ENCODE peak calls at places on chromosomes 12 and 14, in eight cellular contexts. B is AG04450; E is sigmoid colon; Q is CD4-positive, CD25-positive, alpha-beta regulatory T cell; T is Peyer's patch; J is heart left ventricle; A is RWPE2; I is GM06990. G is an unnamed sample. For H3K27me3, the result is how much of the 10 kb centered on the place peaks cover.

GRCh38 chr12:53299101-53299453 is 418 bp upstream of the MYG1 start:
- DNase-seq in I (no peak), B (no peak), J (no peak), Q (no peak), T (no peak), A (no peak), E (no peak), G (peak)

GRCh38 chr12:27524839-27525238 is 833 bp downstream of the PPFIBP1 start:
- DNase-seq in I (no peak), A (no peak), B (no peak), J (no peak), E (no peak), T (peak), Q (no peak), G (no peak)

GRCh38 chr12:100266163-100266801 is 597 bp downstream of the DEPDC4 start:
- DNase-seq in E (no peak), B (no peak), A (no peak), I (no peak), Q (no peak), J (no peak), T (no peak), G (no peak)

GRCh38 chr12:2347137-2347843 is 294.5 kb downstream of the CACNA1C start:
- DNase-seq in I (no peak), E (no peak), B (no peak), J (no peak), T (no peak), Q (no peak), A (no peak), G (no peak)

GRCh38 chr12:89634508-89634907 is 74.1 kb downstream of the ATP2B1 start:
- DNase-seq in T (no peak), B (no peak), J (no peak), Q (no peak), E (no peak), I (no peak), A (no peak), G (no peak)

GRCh38 chr14:49621114-49621881 is 699 bp downstream of the MGAT2 start:
- DNase-seq in I (peak), E (peak), T (peak), Q (peak), J (peak), A (peak), B (no peak), G (peak)

GRCh38 chr14:77002889-77003288 is 25.6 kb downstream of the IRF2BPL start:
- DNase-seq in T (no peak), I (no peak), E (no peak), B (no peak), A (no peak), J (no peak), Q (no peak), G (no peak)

GRCh38 chr14:101965796-101966718 is 1.7 kb downstream of the DYNC1H1 start:
- DNase-seq in I (no peak), E (no peak), T (no peak), A (no peak), J (no peak), B (no peak), Q (no peak), G (no peak)

GRCh38 chr12:15837141-15837781 is 44.9 kb upstream of the STRAP start:
- DNase-seq in A (no peak), E (no peak), J (no peak), T (no peak), I (no peak), B (no peak), Q (no peak), G (no peak)

GRCh38 chr12:70553391-70553859 is 83.8 kb downstream of the PTPRB start:
- DNase-seq in Q (no peak), I (no peak), A (no peak), T (no peak), J (no peak), E (no peak), B (no peak), G (no peak)

GRCh38 chr12:82176761-82177490 is 181.3 kb downstream of the CCDC59 start:
- DNase-seq in B (no peak), J (no peak), A (no peak), I (no peak), T (no peak), Q (no peak), E (no peak), G (no peak)

GRCh38 chr12:124453419-124454351 is 113.7 kb downstream of the NCOR2 start:
- DNase-seq in E (peak), J (peak), I (peak), B (no peak), T (peak), A (no peak), Q (peak), G (peak)

GRCh38 chr12:124130717-124131670 is 158.0 kb downstream of the ZNF664 start:
- DNase-seq in J (no peak), T (no peak), I (peak), E (no peak), Q (no peak), A (no peak), B (no peak), G (no peak)

GRCh38 chr12:20440408-20440807 is 72.1 kb downstream of the PDE3A start:
- DNase-seq in E (no peak), J (no peak), Q (no peak), A (no peak), I (no peak), B (no peak), T (no peak), G (no peak)
- H3K27me3 ChIP-seq in E (under half), J (under half), Q (under half), A (under half), I (under half), B (under half), T (under half), G (under half)

GRCh38 chr12:12722351-12723146 is 5.4 kb downstream of the CDKN1B start:
- DNase-seq in A (no peak), T (no peak), Q (peak), I (peak), E (no peak), B (no peak), J (no peak), G (no peak)
- H3K27me3 ChIP-seq in A (under half), T (under half), Q (under half), I (under half), E (under half), B (under half), J (under half), G (under half)

DNA sequence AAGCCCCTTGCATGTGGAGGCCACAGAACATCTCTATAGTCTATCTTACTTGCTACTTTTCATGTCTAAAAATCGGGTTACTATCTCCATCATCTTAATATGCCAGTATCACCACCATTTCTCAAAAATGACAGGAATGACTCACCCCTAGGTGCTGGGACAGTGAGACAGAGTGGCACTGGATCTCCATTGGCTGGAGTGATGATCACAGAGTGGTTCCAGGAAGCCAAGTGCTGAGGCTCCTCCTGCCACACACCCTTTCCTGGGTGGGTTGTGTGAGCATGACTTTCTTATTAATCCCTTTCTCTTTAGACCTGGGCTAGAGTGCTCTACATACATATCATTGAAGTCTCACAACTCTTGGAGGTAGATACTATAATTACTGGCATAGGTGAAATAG is 3.3 kb upstream of the ASCL1 start:
- DNase-seq in A (no peak), T (no peak), Q (peak), I (no peak), J (no peak), E (no peak), B (no peak), G (no peak)
- H3K27me3 ChIP-seq in A (half or more), T (under half), Q (under half), I (under half), J (half or more), E (half or more), B (under half), G (half or more)

GRCh38 chr12:26116829-26117228 is 8.0 kb downstream of the BHLHE41 start:
- DNase-seq in B (no peak), A (no peak), Q (no peak), T (no peak), I (no peak), J (no peak), E (no peak), G (no peak)
- H3K27me3 ChIP-seq in B (under half), A (under half), Q (half or more), T (under half), I (under half), J (under half), E (under half), G (under half)

GRCh38 chr14:69820991-69821390 is 23.9 kb upstream of the SLC10A1 start:
- DNase-seq in T (no peak), J (no peak), I (no peak), E (no peak), B (no peak), A (no peak), Q (no peak), G (no peak)
- H3K27me3 ChIP-seq in T (under half), J (under half), I (under half), E (under half), B (under half), A (under half), Q (under half), G (under half)